ENCODE peak calls at places on chromosome 5, in seven cellular contexts. L, R, C, X, E, Y and M are unnamed samples.
A peak's percentile ranks its signal among the peaks of the same experiment; 100 is the strongest.

GRCh38 chr5:84688566-84688965 is 303.9 kb upstream of the EDIL3 start:
- DNase-seq in L (peak; percentile 85), R (peak; percentile 32), C (peak; percentile 84), X (no peak), E (peak; percentile 35), Y (peak; percentile 89), M (no peak)

GRCh38 chr5:66442951-66443445 is 153.2 kb upstream of the MAST4 start:
- DNase-seq in L (no peak), R (no peak), C (no peak), X (no peak), E (no peak), Y (no peak), M (no peak)

GRCh38 chr5:82074968-82075367 is 103.1 kb downstream of the ATG10 start:
- DNase-seq in L (no peak), R (no peak), C (no peak), X (no peak), E (no peak), Y (no peak), M (peak; percentile 91)

GRCh38 chr5:98301567-98301966 is 471.9 kb upstream of the RGMB start:
- DNase-seq in L (no peak), R (no peak), C (no peak), X (no peak), E (no peak), Y (no peak), M (no peak)

GRCh38 chr5:65482280-65482726 is 583 bp upstream of the ADAMTS6 start:
- DNase-seq in L (no peak), R (no peak), C (peak; percentile 24), X (no peak), E (no peak), Y (peak; percentile 71), M (peak; percentile 15)

GRCh38 chr5:157820593-157821252 is 38.2 kb downstream of the CLINT1 start:
- DNase-seq in L (no peak), R (no peak), C (peak; percentile 53), X (peak; percentile 13), E (no peak), Y (peak; percentile 68), M (peak; percentile 53)

GRCh38 chr5:165616550-165617430 is 2111.4 kb downstream of the MAT2B start:
- DNase-seq in L (no peak), R (no peak), C (no peak), X (no peak), E (no peak), Y (peak; percentile 62), M (no peak)

GRCh38 chr5:149220750-149221149 is 50.9 kb upstream of the AFAP1L1 start:
- DNase-seq in L (no peak), R (no peak), C (no peak), X (no peak), E (no peak), Y (no peak), M (no peak)

GRCh38 chr5:87885727-87886126 is 382.9 kb downstream of the TMEM161B start:
- DNase-seq in L (no peak), R (no peak), C (no peak), X (no peak), E (no peak), Y (no peak), M (no peak)

GRCh38 chr5:159837860-159838259 is 78.4 kb upstream of the ADRA1B start:
- DNase-seq in L (no peak), R (no peak), C (no peak), X (no peak), E (no peak), Y (no peak), M (no peak)

GRCh38 chr5:59184769-59185168 is 601.9 kb downstream of the RAB3C start:
- DNase-seq in L (no peak), R (no peak), C (no peak), X (no peak), E (no peak), Y (no peak), M (no peak)

GRCh38 chr5:52740007-52740406 is 47.7 kb upstream of the ITGA1 start:
- DNase-seq in L (no peak), R (no peak), C (no peak), X (no peak), E (no peak), Y (no peak), M (no peak)

GRCh38 chr5:78647838-78648358 is 674 bp downstream of the LHFPL2 start:
- DNase-seq in L (no peak), R (no peak), C (peak; percentile 55), X (peak; percentile 66), E (no peak), Y (peak; percentile 60), M (no peak)

GRCh38 chr5:143174714-143175398 is 228.6 kb downstream of the NR3C1 start:
- DNase-seq in L (peak; percentile 78), R (no peak), C (no peak), X (peak; percentile 24), E (no peak), Y (peak; percentile 22), M (no peak)

GRCh38 chr5:156559955-156560354 is 233.0 kb downstream of the SGCD start:
- DNase-seq in L (no peak), R (no peak), C (no peak), X (no peak), E (peak; percentile 11), Y (no peak), M (no peak)

GRCh38 chr5:32687167-32687831 is 23.8 kb upstream of the NPR3 start:
- DNase-seq in L (no peak), R (no peak), C (no peak), X (no peak), E (no peak), Y (peak; percentile 44), M (peak; percentile 4)

GRCh38 chr5:171646338-171647042 is 139.1 kb upstream of the SMIM23 start:
- DNase-seq in L (no peak), R (no peak), C (no peak), X (no peak), E (no peak), Y (no peak), M (no peak)

GRCh38 chr5:53095931-53096525 is 13.5 kb downstream of the MOCS2 start:
- DNase-seq in L (peak; percentile 23), R (peak; percentile 52), C (peak; percentile 75), X (peak; percentile 38), E (no peak), Y (peak; percentile 64), M (peak; percentile 68)

GRCh38 chr5:149406203-149406978 is 27.3 kb upstream of the IL17B start:
- DNase-seq in L (no peak), R (no peak), C (peak; percentile 90), X (no peak), E (peak; percentile 93), Y (peak; percentile 69), M (no peak)

GRCh38 chr5:159749146-159749545 is 167.1 kb upstream of the ADRA1B start:
- DNase-seq in L (no peak), R (no peak), C (no peak), X (no peak), E (peak; percentile 10), Y (no peak), M (no peak)

GRCh38 chr5:66929281-66929680 is 267.3 kb downstream of the CD180 start:
- DNase-seq in L (no peak), R (no peak), C (no peak), X (no peak), E (no peak), Y (no peak), M (no peak)

GRCh38 chr5:79070002-79070567 is 518 bp downstream of the BHMT2 start:
- DNase-seq in L (peak; percentile 19), R (no peak), C (peak; percentile 15), X (no peak), E (no peak), Y (peak; percentile 54), M (no peak)

GRCh38 chr5:60668715-60669304 is 31.2 kb downstream of the DEPDC1B start:
- DNase-seq in L (no peak), R (no peak), C (no peak), X (peak; percentile 17), E (no peak), Y (peak; percentile 33), M (peak; percentile 56)

GRCh38 chr5:10111575-10111974 is 138.1 kb downstream of the ATPSCKMT start:
- DNase-seq in L (peak; percentile 74), R (no peak), C (peak; percentile 34), X (peak; percentile 37), E (peak; percentile 24), Y (peak; percentile 46), M (no peak)

GRCh38 chr5:126126574-126126973 is 296.6 kb upstream of the GRAMD2B start:
- DNase-seq in L (no peak), R (no peak), C (no peak), X (no peak), E (no peak), Y (no peak), M (no peak)

GRCh38 chr5:68932830-68933434 is 160.9 kb upstream of the SLC30A5 start:
- DNase-seq in L (no peak), R (no peak), C (no peak), X (no peak), E (no peak), Y (no peak), M (no peak)

GRCh38 chr5:55597014-55597981 is 62.5 kb upstream of the PLPP1 start:
- DNase-seq in L (peak; percentile 35), R (no peak), C (peak; percentile 36), X (no peak), E (no peak), Y (no peak), M (no peak)

GRCh38 chr5:41186143-41186542 is 27.2 kb downstream of the C6 start:
- DNase-seq in L (no peak), R (no peak), C (no peak), X (no peak), E (no peak), Y (no peak), M (no peak)

GRCh38 chr5:88060194-88060593 is 208.5 kb downstream of the TMEM161B start:
- DNase-seq in L (no peak), R (no peak), C (no peak), X (no peak), E (no peak), Y (no peak), M (no peak)

GRCh38 chr5:58094031-58094430 is 365.9 kb downstream of the PLK2 start:
- DNase-seq in L (peak; percentile 5), R (no peak), C (no peak), X (no peak), E (no peak), Y (peak; percentile 7), M (no peak)

GRCh38 chr5:501833-502184 is 22.4 kb downstream of the SLC9A3 start:
- DNase-seq in L (no peak), R (no peak), C (no peak), X (no peak), E (no peak), Y (no peak), M (no peak)

GRCh38 chr5:54611290-54611951 is 93.9 kb downstream of the SNX18 start:
- DNase-seq in L (no peak), R (no peak), C (peak; percentile 15), X (no peak), E (no peak), Y (peak; percentile 41), M (no peak)

GRCh38 chr5:67182406-67182805 is 14.2 kb downstream of the CD180 start:
- DNase-seq in L (no peak), R (peak; percentile 13), C (peak; percentile 87), X (no peak), E (peak; percentile 39), Y (peak; percentile 89), M (no peak)

GRCh38 chr5:79349047-79349446 is 113.1 kb downstream of the JMY start:
- DNase-seq in L (no peak), R (no peak), C (no peak), X (no peak), E (no peak), Y (no peak), M (no peak)

GRCh38 chr5:169945831-169946261 is 34.4 kb downstream of the INSYN2B start:
- DNase-seq in L (peak; percentile 54), R (no peak), C (peak; percentile 67), X (no peak), E (no peak), Y (peak; percentile 87), M (peak; percentile 32)

GRCh38 chr5:135027318-135027698 is 6.7 kb downstream of the PITX1 start:
- DNase-seq in L (no peak), R (no peak), C (no peak), X (no peak), E (no peak), Y (peak; percentile 22), M (no peak)

GRCh38 chr5:66666778-66667177 is 70.6 kb downstream of the MAST4 start:
- DNase-seq in L (no peak), R (no peak), C (no peak), X (no peak), E (no peak), Y (no peak), M (no peak)

GRCh38 chr5:122291000-122291592 is 20.9 kb upstream of the SNCAIP start:
- DNase-seq in L (no peak), R (peak; percentile 46), C (no peak), X (no peak), E (no peak), Y (no peak), M (no peak)